ENCODE peak calls at places on chromosomes 6 and 20, in four cellular contexts. One of them, this sample, is unnamed.
A peak's percentile ranks its signal among the peaks of the same experiment; 100 is the strongest.

GRCh38 chr6:119110601-119111548 is 32.4 kb upstream of the FAM184A start:
- DNase-seq in substantia nigra: peak; percentile 55
- DNase-seq in AG10803: peak; percentile 52
- DNase-seq in breast epithelium: peak; percentile 23
- DNase-seq in this sample: peak; percentile 66

GRCh38 chr6:13641315-13641714 is 26.2 kb downstream of the NOL7 start:
- DNase-seq in substantia nigra: no peak
- DNase-seq in breast epithelium: no peak
- DNase-seq in AG10803: peak; percentile 37
- DNase-seq in this sample: no peak

GRCh38 chr6:15350386-15351083 is 104.7 kb downstream of the JARID2 start:
- DNase-seq in breast epithelium: no peak
- DNase-seq in substantia nigra: no peak
- DNase-seq in AG10803: peak; percentile 68
- DNase-seq in this sample: no peak

GRCh38 chr20:50312682-50313187 is 122.1 kb downstream of the CEBPB start:
- DNase-seq in substantia nigra: no peak
- DNase-seq in breast epithelium: peak; percentile 95
- DNase-seq in AG10803: peak; percentile 94
- DNase-seq in this sample: peak; percentile 79

GRCh38 chr6:85405175-85405852 is 44.6 kb upstream of the NT5E start:
- DNase-seq in breast epithelium: no peak
- DNase-seq in substantia nigra: no peak
- DNase-seq in AG10803: no peak
- DNase-seq in this sample: no peak

GRCh38 chr6:169212436-169212835 is 41.2 kb downstream of the THBS2 start:
- DNase-seq in breast epithelium: no peak
- DNase-seq in substantia nigra: no peak
- DNase-seq in AG10803: no peak
- DNase-seq in this sample: no peak

GRCh38 chr20:53582574-53583351 is 10.9 kb downstream of the ZNF217 start:
- DNase-seq in substantia nigra: no peak
- DNase-seq in AG10803: peak; percentile 93
- DNase-seq in breast epithelium: no peak
- DNase-seq in this sample: peak; percentile 96

GRCh38 chr6:88914885-88915598 is 48.4 kb downstream of the RNGTT start:
- DNase-seq in substantia nigra: no peak
- DNase-seq in AG10803: peak; percentile 31
- DNase-seq in breast epithelium: no peak
- DNase-seq in this sample: no peak

GRCh38 chr6:144190051-144190450 is 39.7 kb downstream of the STX11 start:
- DNase-seq in breast epithelium: no peak
- DNase-seq in AG10803: no peak
- DNase-seq in substantia nigra: no peak
- DNase-seq in this sample: no peak